ENCODE peak calls at places on chromosomes 13 and 19, in six cellular contexts. D, E, Y, R, L and P are unnamed samples.

GRCh38 chr13:100394005-100394695 is 194.4 kb downstream of the GGACT start:
- DNase-seq in L (peak; percentile 85), D (peak; percentile 62), R (peak; percentile 56), Y (no peak), E (no peak), P (no peak)

GRCh38 chr19:3210347-3211017 is 14.0 kb upstream of the CELF5 start:
- DNase-seq in L (peak; percentile 41), D (peak; percentile 39), Y (peak; percentile 68), E (peak; percentile 81), R (no peak), P (peak; percentile 60)

GRCh38 chr13:85236431-85236830 is 562.8 kb downstream of the SLITRK6 start:
- DNase-seq in L (peak; percentile 70), D (peak; percentile 31), E (no peak), Y (no peak), R (no peak), P (no peak)

GRCh38 chr13:65336916-65337315 is 1893.2 kb downstream of the PCDH9 start:
- DNase-seq in D (peak; percentile 90), Y (no peak), L (peak; percentile 96), E (no peak), R (peak; percentile 0), P (no peak)

GRCh38 chr19:5285955-5286354 is 54.7 kb downstream of the PTPRS start:
- DNase-seq in R (no peak), Y (no peak), D (no peak), L (no peak), E (no peak), P (no peak)

GRCh38 chr13:24071016-24071415 is 89.5 kb upstream of the SPATA13 start:
- DNase-seq in R (no peak), E (no peak), L (no peak), D (no peak), Y (no peak), P (no peak)

GRCh38 chr19:42412223-42412622 is 15.0 kb downstream of the LIPE start:
- DNase-seq in Y (no peak), R (no peak), D (no peak), L (no peak), E (peak; percentile 61), P (no peak)

GRCh38 chr13:41919031-41919740 is 41.7 kb downstream of the VWA8 start:
- DNase-seq in L (no peak), E (no peak), R (no peak), D (no peak), Y (no peak), P (no peak)

GRCh38 chr19:14467816-14468215 is 7.3 kb downstream of the PTGER1 start:
- DNase-seq in E (no peak), D (no peak), L (no peak), Y (peak; percentile 54), R (no peak), P (no peak)

GRCh38 chr19:14440049-14440448 is 6.9 kb downstream of the PKN1 start:
- DNase-seq in L (peak; percentile 16), Y (peak; percentile 79), E (no peak), R (no peak), D (peak; percentile 23), P (peak; percentile 72)

GRCh38 chr19:33412617-33413425 is 39.3 kb downstream of the CEBPG start:
- DNase-seq in L (no peak), R (no peak), D (no peak), E (no peak), Y (no peak), P (no peak)

GRCh38 chr19:35717665-35718344 is at the start of gene KMT2B:
- DNase-seq in D (peak; percentile 98), Y (peak; percentile 93), L (no peak), E (peak; percentile 96), R (peak; percentile 89), P (no peak)

GRCh38 chr19:23287620-23288019 is 37.4 kb upstream of the ZNF724 start:
- DNase-seq in Y (no peak), D (no peak), L (no peak), E (no peak), R (no peak), P (no peak)

GRCh38 chr19:44607917-44608316 is 5.4 kb upstream of the IGSF23 start:
- DNase-seq in E (no peak), L (no peak), D (no peak), R (no peak), Y (no peak), P (no peak)

GRCh38 chr13:81116461-81117282 is 775.7 kb upstream of the SPRY2 start:
- DNase-seq in L (peak; percentile 45), D (no peak), R (no peak), E (no peak), Y (no peak), P (no peak)

GRCh38 chr13:49580980-49581680 is 4.2 kb downstream of the RCBTB1 start:
- DNase-seq in E (no peak), D (no peak), L (no peak), R (no peak), Y (no peak), P (no peak)

GRCh38 chr19:55255618-55256423 is 3.0 kb downstream of the PPP6R1 start:
- DNase-seq in R (no peak), D (no peak), E (no peak), Y (no peak), L (no peak), P (no peak)

GRCh38 chr13:40982772-40983171 is 36.3 kb downstream of the ELF1 start:
- DNase-seq in L (peak; percentile 87), D (peak; percentile 93), R (no peak), E (no peak), Y (no peak), P (no peak)

GRCh38 chr13:59677966-59678814 is 485.5 kb downstream of the DIAPH3 start:
- DNase-seq in E (no peak), L (peak; percentile 87), D (peak; percentile 82), R (peak; percentile 22), Y (peak; percentile 16), P (no peak)

GRCh38 chr19:29680447-29680846 is 15.2 kb downstream of the PLEKHF1 start:
- DNase-seq in L (no peak), R (no peak), Y (no peak), D (no peak), E (no peak), P (peak; percentile 85)

GRCh38 chr13:25046985-25047660 is 48.8 kb upstream of the PABPC3 start:
- DNase-seq in R (no peak), L (peak; percentile 21), D (peak; percentile 14), Y (no peak), E (peak; percentile 66), P (no peak)

GRCh38 chr19:19732579-19733501 is at the start of gene ZNF14:
- DNase-seq in Y (peak; percentile 99), R (peak; percentile 72), D (peak; percentile 94), E (peak; percentile 94), L (peak; percentile 95), P (peak; percentile 90)
- TF ChIP-seq CTCF in Y (no peak), R (no peak), D (peak; percentile 16), E (no peak), L (peak; percentile 23), P (no peak)

GRCh38 chr19:27675771-27676170 is 1537.2 kb downstream of the UQCRFS1 start:
- DNase-seq in R (no peak), E (no peak), Y (no peak), L (no peak), D (no peak), P (no peak)
- TF ChIP-seq CTCF in R (no peak), E (no peak), Y (no peak), L (no peak), D (no peak), P (no peak)

DNA sequence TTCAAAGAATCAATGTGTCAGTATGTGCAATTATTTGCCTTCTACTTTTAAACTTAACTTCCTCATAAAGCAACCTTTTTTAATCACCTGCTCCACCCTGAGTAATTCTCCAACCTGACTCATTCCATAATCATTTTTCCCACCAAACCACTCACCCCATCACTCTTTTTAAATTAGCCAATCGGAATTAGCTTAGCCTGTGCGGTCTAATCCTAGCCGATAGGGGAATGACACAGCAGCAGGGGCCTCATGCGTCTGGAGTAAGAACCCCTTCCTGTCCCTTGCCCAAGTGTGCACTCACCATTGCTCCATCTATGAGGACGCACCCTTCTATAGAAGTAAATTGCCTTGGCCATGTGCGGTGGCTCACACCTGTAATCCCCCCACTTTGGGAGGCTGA is 27.4 kb upstream of the ZNF83 start:
- DNase-seq in L (peak; percentile 36), R (no peak), D (no peak), Y (peak; percentile 47), E (no peak), P (no peak)
- TF ChIP-seq CTCF in L (no peak), R (no peak), D (no peak), Y (no peak), E (no peak), P (no peak)

DNA sequence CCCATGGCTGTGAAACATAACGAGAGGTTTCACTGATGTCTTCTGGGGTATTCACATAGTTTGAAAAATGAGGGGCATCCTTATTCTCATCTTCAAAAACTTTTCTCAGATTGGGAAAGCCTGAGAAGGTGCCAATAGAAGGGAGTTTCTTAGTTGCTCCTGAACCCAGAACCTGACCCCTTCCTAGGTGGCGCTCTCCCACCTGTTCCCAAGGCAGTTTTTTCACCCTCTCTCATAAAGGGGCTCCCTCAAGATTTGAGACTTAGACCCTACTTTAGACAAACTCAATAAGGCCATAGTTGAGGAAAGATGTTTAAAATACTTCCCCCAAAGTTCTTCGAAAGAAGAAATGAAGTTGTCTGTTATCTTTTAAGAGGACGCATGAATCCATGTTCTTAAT is 142.2 kb downstream of the FGF9 start:
- DNase-seq in D (no peak), E (no peak), L (no peak), R (no peak), Y (no peak), P (no peak)
- TF ChIP-seq CTCF in D (no peak), E (no peak), L (no peak), R (no peak), Y (peak; percentile 21), P (no peak)

GRCh38 chr19:6887326-6887725 is at the start of gene ADGRE1:
- DNase-seq in D (no peak), E (no peak), Y (no peak), L (no peak), R (no peak), P (no peak)

GRCh38 chr19:6886272-6886671 is 1.1 kb upstream of the ADGRE1 start:
- DNase-seq in Y (no peak), D (no peak), E (no peak), R (no peak), L (no peak), P (no peak)

GRCh38 chr19:6890421-6890913 is 3.1 kb downstream of the ADGRE1 start:
- DNase-seq in Y (no peak), L (no peak), R (no peak), D (no peak), E (no peak), P (no peak)

GRCh38 chr19:6890938-6891337 is 3.6 kb downstream of the ADGRE1 start:
- DNase-seq in D (no peak), E (no peak), Y (no peak), L (no peak), R (no peak), P (no peak)

DNA sequence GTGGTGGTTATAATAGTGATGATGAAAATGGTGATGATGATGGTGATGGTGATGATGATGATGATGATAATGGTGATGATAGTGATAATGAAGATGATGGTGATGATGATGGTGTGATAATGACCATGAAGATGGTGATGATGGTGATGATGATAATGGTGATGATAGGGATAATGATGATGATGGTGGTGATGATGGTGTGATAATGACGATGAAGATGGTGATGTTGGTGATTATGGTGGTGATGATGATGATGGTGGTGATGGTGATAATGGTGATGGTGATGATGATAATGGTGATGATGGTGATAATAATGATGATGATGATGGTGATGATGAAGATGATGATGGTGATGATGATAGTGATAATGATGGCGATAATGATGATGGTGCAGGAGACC is 1.6 kb downstream of the ADGRE1 start:
- DNase-seq in Y (no peak), R (no peak), L (no peak), D (no peak), E (no peak), P (no peak)
- TF ChIP-seq CTCF in Y (no peak), R (no peak), L (no peak), D (no peak), E (no peak), P (no peak)